ENCODE peak calls at places on chromosomes 16 and 17, in four cellular contexts. P is K562, V is HL-60, U is GM12891. H is an unnamed sample.

GRCh38 chr16:24534634-24535033 is 4.7 kb upstream of the RBBP6 start:
- DNase-seq in P (no peak), V (no peak), U (no peak), H (no peak)

GRCh38 chr17:57016066-57016763 is 38.3 kb downstream of the SCPEP1 start:
- DNase-seq in P (no peak), V (no peak), U (no peak), H (no peak)

GRCh38 chr17:17767497-17768286 is 69.1 kb downstream of the SREBF1 start:
- DNase-seq in P (no peak), V (no peak), U (no peak), H (no peak)

GRCh38 chr17:34886831-34887230 is 74.4 kb downstream of the CCT6B start:
- DNase-seq in P (no peak), V (peak; percentile 79), U (no peak), H (no peak)

GRCh38 chr17:50169121-50169764 is 3.4 kb downstream of the SGCA start:
- DNase-seq in P (peak; percentile 80), V (peak; percentile 70), U (no peak), H (peak; percentile 44)

GRCh38 chr16:30748634-30749445 is 615 bp downstream of the PHKG2 start:
- DNase-seq in P (no peak), V (peak; percentile 28), U (peak; percentile 61), H (no peak)

GRCh38 chr17:45316271-45317112 is at the start of gene MAP3K14:
- DNase-seq in P (no peak), V (peak; percentile 64), U (no peak), H (no peak)

GRCh38 chr16:49696414-49697101 is 159.4 kb downstream of the ZNF423 start:
- DNase-seq in P (no peak), V (no peak), U (no peak), H (no peak)

GRCh38 chr17:39054111-39054645 is 87.0 kb upstream of the FBXO47 start:
- DNase-seq in P (no peak), V (no peak), U (no peak), H (no peak)

GRCh38 chr17:55086635-55087058 is 118.1 kb downstream of the STXBP4 start:
- DNase-seq in P (no peak), V (peak; percentile 2), U (no peak), H (no peak)

GRCh38 chr17:79950306-79950705 is 85.4 kb downstream of the TBC1D16 start:
- DNase-seq in P (no peak), V (no peak), U (no peak), H (no peak)

GRCh38 chr16:2147981-2148671 is at the start of gene RAB26:
- DNase-seq in P (peak; percentile 86), V (peak; percentile 42), U (peak; percentile 57), H (no peak)

GRCh38 chr17:50213026-50214015 is 11.9 kb upstream of the COL1A1 start:
- DNase-seq in P (peak; percentile 51), V (peak; percentile 25), U (peak; percentile 62), H (peak; percentile 43)

GRCh38 chr17:44830359-44831269 is 527 bp upstream of the GJC1 start:
- DNase-seq in P (no peak), V (no peak), U (no peak), H (no peak)

GRCh38 chr16:73025111-73025505 is 22.8 kb downstream of the ZFHX3 start:
- DNase-seq in P (no peak), V (no peak), U (no peak), H (no peak)

GRCh38 chr17:61127960-61128359 is 271.7 kb upstream of the TBX2 start:
- DNase-seq in P (no peak), V (no peak), U (no peak), H (no peak)

GRCh38 chr17:63774141-63774981 is at the start of gene DDX42:
- DNase-seq in P (peak; percentile 83), V (peak; percentile 40), U (peak; percentile 38), H (no peak)

GRCh38 chr17:77235370-77236080 is 94.8 kb downstream of the SEC14L1 start:
- DNase-seq in P (no peak), V (no peak), U (no peak), H (peak; percentile 34)

GRCh38 chr17:41402161-41402560 is 4.8 kb upstream of the KRT31 start:
- DNase-seq in P (no peak), V (no peak), U (no peak), H (no peak)

GRCh38 chr17:77296769-77297409 is 156.1 kb downstream of the SEC14L1 start:
- DNase-seq in P (no peak), V (no peak), U (no peak), H (no peak)

GRCh38 chr16:82776466-82777146 is 149.8 kb downstream of the CDH13 start:
- DNase-seq in P (no peak), V (no peak), U (no peak), H (no peak)

GRCh38 chr16:2910441-2910840 is 1.3 kb upstream of the FLYWCH1 start:
- DNase-seq in P (no peak), V (no peak), U (no peak), H (no peak)

GRCh38 chr17:29176500-29177351 is 3.5 kb downstream of the MYO18A start:
- DNase-seq in P (peak; percentile 77), V (peak; percentile 44), U (peak; percentile 81), H (no peak)

GRCh38 chr16:50270510-50271147 is 4.3 kb downstream of the ADCY7 start:
- DNase-seq in P (no peak), V (peak; percentile 57), U (no peak), H (no peak)

GRCh38 chr17:70636517-70637133 is 467.3 kb downstream of the KCNJ2 start:
- DNase-seq in P (peak; percentile 23), V (peak; percentile 17), U (no peak), H (no peak)

GRCh38 chr17:42698736-42699414 is 16.5 kb downstream of the CNTNAP1 start:
- DNase-seq in P (peak; percentile 99), V (no peak), U (peak; percentile 8), H (no peak)

GRCh38 chr17:41230094-41230493 is 2.2 kb upstream of the KRTAP9-3 start:
- DNase-seq in P (no peak), V (no peak), U (no peak), H (no peak)

GRCh38 chr17:48729335-48730239 is 1.0 kb upstream of the HOXB13 start:
- DNase-seq in P (no peak), V (no peak), U (no peak), H (no peak)

GRCh38 chr17:48730240-48730550 is 1.6 kb upstream of the HOXB13 start:
- DNase-seq in P (no peak), V (no peak), U (no peak), H (no peak)

GRCh38 chr17:48726916-48727286 is 1.6 kb downstream of the HOXB13 start:
- DNase-seq in P (no peak), V (no peak), U (no peak), H (no peak)

GRCh38 chr17:48727415-48728175 is 955 bp downstream of the HOXB13 start:
- DNase-seq in P (no peak), V (no peak), U (no peak), H (no peak)

GRCh38 chr17:48728232-48729231 is at the start of gene HOXB13:
- DNase-seq in P (peak; percentile 63), V (no peak), U (no peak), H (no peak)
- TF ChIP-seq SPI1 in P (no peak), V (no peak), U (no peak), H (no peak)

DNA sequence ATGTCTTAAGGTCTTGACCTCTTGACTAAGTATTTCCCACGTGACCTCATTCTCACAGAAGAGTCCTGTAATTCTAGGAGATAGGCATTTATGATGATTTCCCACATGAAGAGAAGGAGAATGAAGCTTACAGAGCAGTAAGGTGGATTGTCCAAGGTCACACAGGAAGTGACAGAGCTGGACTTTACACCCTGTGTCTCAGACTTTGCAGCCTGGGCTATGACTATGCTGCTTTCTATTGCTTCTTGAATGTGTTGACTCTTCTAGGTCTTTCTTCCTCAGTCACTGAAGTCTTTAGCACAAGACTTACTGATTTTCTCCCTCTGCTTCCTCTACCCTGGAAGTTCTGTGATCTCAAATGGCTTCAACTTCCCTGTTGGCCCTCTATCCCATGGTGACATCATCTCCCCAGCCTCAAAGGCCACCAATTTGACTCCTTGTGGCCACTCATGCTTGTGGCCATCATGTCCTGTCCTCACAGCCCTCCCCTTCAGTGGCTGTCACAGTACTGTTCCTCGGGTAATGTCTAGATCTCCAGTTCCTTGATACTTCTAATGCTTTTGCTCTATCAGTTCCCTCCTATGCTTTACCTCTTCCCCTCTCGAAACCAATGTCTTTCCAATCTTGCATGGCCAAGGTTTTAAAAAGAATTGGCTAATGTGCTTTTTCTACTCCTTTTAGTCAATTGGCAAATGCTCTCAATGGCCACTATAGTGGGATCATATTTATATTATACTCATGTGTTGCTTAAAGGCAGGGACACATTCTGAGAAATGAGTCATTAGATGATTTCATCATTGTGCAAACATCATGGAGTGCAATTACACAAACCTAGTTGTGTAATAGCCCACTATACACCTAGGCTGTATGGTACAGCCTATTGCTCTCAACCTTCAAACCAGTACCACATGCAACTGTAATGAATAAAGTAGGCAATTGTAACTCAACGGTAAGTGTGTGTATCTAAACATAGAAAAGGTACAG is 181.1 kb downstream of the HS3ST3A1 start:
- DNase-seq in P (no peak), V (no peak), U (no peak), H (no peak)
- TF ChIP-seq SPI1 in P (no peak), V (no peak), U (no peak), H (no peak)

DNA sequence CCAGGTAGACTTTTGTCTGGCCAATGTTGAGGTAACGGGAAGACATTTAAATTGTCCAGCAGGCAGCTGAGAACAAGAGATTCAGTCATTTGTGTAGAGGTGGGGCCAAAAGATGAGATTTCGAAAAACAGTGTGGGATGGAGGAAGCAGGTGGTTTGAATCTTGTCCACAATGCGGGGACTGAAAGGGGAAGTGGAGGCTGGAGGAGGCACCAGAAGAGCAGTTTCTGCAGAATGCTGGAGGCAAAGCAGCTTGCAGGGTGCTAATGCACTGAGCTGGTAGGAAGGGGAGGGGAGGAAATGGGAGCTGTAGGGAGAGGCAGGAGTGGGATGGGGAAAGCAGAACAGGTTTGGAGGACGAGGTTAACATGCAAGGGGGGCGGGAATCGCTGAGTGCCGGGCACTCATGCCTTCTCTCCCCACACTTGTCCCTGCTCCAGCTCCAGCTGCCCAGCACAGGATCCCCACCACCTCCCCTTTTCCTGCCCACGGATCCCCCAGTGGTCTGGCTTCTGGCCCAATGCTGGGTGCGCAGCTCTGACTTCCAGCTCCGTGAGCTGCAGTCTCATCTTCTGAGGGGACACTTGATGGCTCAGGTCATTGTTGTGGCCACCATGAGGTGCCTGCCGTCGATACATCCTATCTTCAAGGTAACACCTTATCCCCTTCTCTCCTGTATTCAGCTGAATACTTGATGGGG is 9.4 kb downstream of the C17orf100 start:
- DNase-seq in P (no peak), V (peak; percentile 85), U (no peak), H (peak; percentile 63)
- TF ChIP-seq SPI1 in P (peak; percentile 25), V (peak; percentile 93), U (peak; percentile 94), H (peak; percentile 93)

GRCh38 chr17:28130455-28130854 is 88.0 kb downstream of the NLK start:
- DNase-seq in P (no peak), V (no peak), U (no peak), H (no peak)
- TF ChIP-seq SPI1 in P (no peak), V (no peak), U (no peak), H (no peak)

GRCh38 chr16:426115-426905 is 861 bp downstream of the RAB11FIP3 start:
- DNase-seq in P (peak; percentile 65), V (no peak), U (no peak), H (no peak)

GRCh38 chr16:424623-425081 is 797 bp upstream of the RAB11FIP3 start:
- DNase-seq in P (no peak), V (no peak), U (no peak), H (no peak)

GRCh38 chr16:425740-426114 is 278 bp downstream of the RAB11FIP3 start:
- DNase-seq in P (no peak), V (no peak), U (peak; percentile 50), H (no peak)

GRCh38 chr16:425082-425718 is at the start of gene RAB11FIP3:
- DNase-seq in P (peak; percentile 93), V (peak; percentile 65), U (peak; percentile 95), H (peak; percentile 35)

GRCh38 chr16:424033-424622 is 1.3 kb upstream of the RAB11FIP3 start:
- DNase-seq in P (no peak), V (peak; percentile 24), U (no peak), H (no peak)
- TF ChIP-seq SPI1 in P (no peak), V (no peak), U (no peak), H (no peak)

GRCh38 chr16:55480228-55480655 is 1.2 kb downstream of the MMP2 start:
- DNase-seq in P (no peak), V (peak; percentile 37), U (no peak), H (no peak)
- TF ChIP-seq SPI1 in P (no peak), V (no peak), U (no peak), H (no peak)

H was measured in GM12878.